ENCODE peak calls at places on chromosomes 6 and 20, in nine cellular contexts. One of them, this sample, is unnamed.

GRCh38 chr6:90219168-90219985 is 77.3 kb downstream of the BACH2 start:
- DNase-seq in caudate nucleus: no peak
- DNase-seq in cardiac fibroblast: peak
- DNase-seq in activated T-cell treated with anti-CD3 and anti-CD28 coated beads for 1 hour: no peak
- DNase-seq in naive thymus-derived CD4-positive, alpha-beta T cell: peak
- DNase-seq in Calu3: no peak
- DNase-seq in A549: no peak
- DNase-seq in AG08396: peak
- DNase-seq in PC-3: peak
- DNase-seq in this sample: peak

GRCh38 chr6:106729848-106730247 is 100.5 kb downstream of the QRSL1 start:
- DNase-seq in caudate nucleus: no peak
- DNase-seq in cardiac fibroblast: no peak
- DNase-seq in activated T-cell treated with anti-CD3 and anti-CD28 coated beads for 1 hour: no peak
- DNase-seq in naive thymus-derived CD4-positive, alpha-beta T cell: no peak
- DNase-seq in Calu3: no peak
- DNase-seq in A549: no peak
- DNase-seq in AG08396: no peak
- DNase-seq in PC-3: no peak
- DNase-seq in this sample: no peak

GRCh38 chr6:8570241-8570924 is 135.0 kb upstream of the SLC35B3 start:
- DNase-seq in caudate nucleus: no peak
- DNase-seq in cardiac fibroblast: no peak
- DNase-seq in activated T-cell treated with anti-CD3 and anti-CD28 coated beads for 1 hour: no peak
- DNase-seq in naive thymus-derived CD4-positive, alpha-beta T cell: no peak
- DNase-seq in Calu3: no peak
- DNase-seq in A549: no peak
- DNase-seq in AG08396: no peak
- DNase-seq in PC-3: no peak
- DNase-seq in this sample: no peak

GRCh38 chr6:139099984-139100383 is 34.9 kb upstream of the HECA start:
- DNase-seq in caudate nucleus: no peak
- DNase-seq in cardiac fibroblast: no peak
- DNase-seq in activated T-cell treated with anti-CD3 and anti-CD28 coated beads for 1 hour: no peak
- DNase-seq in naive thymus-derived CD4-positive, alpha-beta T cell: no peak
- DNase-seq in Calu3: no peak
- DNase-seq in A549: no peak
- DNase-seq in AG08396: no peak
- DNase-seq in PC-3: no peak
- DNase-seq in this sample: no peak

GRCh38 chr6:52612336-52613096 is 35.7 kb upstream of the TRAM2 start:
- DNase-seq in caudate nucleus: no peak
- DNase-seq in cardiac fibroblast: peak
- DNase-seq in activated T-cell treated with anti-CD3 and anti-CD28 coated beads for 1 hour: no peak
- DNase-seq in naive thymus-derived CD4-positive, alpha-beta T cell: no peak
- DNase-seq in Calu3: no peak
- DNase-seq in A549: no peak
- DNase-seq in AG08396: no peak
- DNase-seq in PC-3: peak
- DNase-seq in this sample: no peak

GRCh38 chr6:36180126-36180525 is 16.4 kb upstream of the BRPF3 start:
- DNase-seq in caudate nucleus: no peak
- DNase-seq in cardiac fibroblast: no peak
- DNase-seq in activated T-cell treated with anti-CD3 and anti-CD28 coated beads for 1 hour: no peak
- DNase-seq in naive thymus-derived CD4-positive, alpha-beta T cell: no peak
- DNase-seq in Calu3: no peak
- DNase-seq in A549: no peak
- DNase-seq in AG08396: no peak
- DNase-seq in PC-3: no peak
- DNase-seq in this sample: no peak

GRCh38 chr6:87139236-87139635 is 16.1 kb upstream of the ZNF292 start:
- DNase-seq in caudate nucleus: no peak
- DNase-seq in cardiac fibroblast: peak
- DNase-seq in activated T-cell treated with anti-CD3 and anti-CD28 coated beads for 1 hour: no peak
- DNase-seq in naive thymus-derived CD4-positive, alpha-beta T cell: peak
- DNase-seq in Calu3: peak
- DNase-seq in A549: peak
- DNase-seq in AG08396: peak
- DNase-seq in PC-3: peak
- DNase-seq in this sample: peak

GRCh38 chr20:32626859-32627636 is 41.9 kb upstream of the NOL4L start:
- DNase-seq in caudate nucleus: peak
- DNase-seq in cardiac fibroblast: no peak
- DNase-seq in activated T-cell treated with anti-CD3 and anti-CD28 coated beads for 1 hour: no peak
- DNase-seq in naive thymus-derived CD4-positive, alpha-beta T cell: no peak
- DNase-seq in Calu3: peak
- DNase-seq in A549: no peak
- DNase-seq in AG08396: no peak
- DNase-seq in PC-3: no peak
- DNase-seq in this sample: no peak

GRCh38 chr6:97282238-97282725 is 734 bp downstream of the MMS22L start:
- DNase-seq in caudate nucleus: no peak
- DNase-seq in cardiac fibroblast: no peak
- DNase-seq in activated T-cell treated with anti-CD3 and anti-CD28 coated beads for 1 hour: no peak
- DNase-seq in naive thymus-derived CD4-positive, alpha-beta T cell: peak
- DNase-seq in Calu3: peak
- DNase-seq in A549: peak
- DNase-seq in AG08396: peak
- DNase-seq in PC-3: peak
- DNase-seq in this sample: peak

GRCh38 chr6:116111552-116112528 is 11.2 kb downstream of the NT5DC1 start:
- DNase-seq in caudate nucleus: no peak
- DNase-seq in cardiac fibroblast: peak
- DNase-seq in activated T-cell treated with anti-CD3 and anti-CD28 coated beads for 1 hour: no peak
- DNase-seq in naive thymus-derived CD4-positive, alpha-beta T cell: no peak
- DNase-seq in Calu3: peak
- DNase-seq in A549: peak
- DNase-seq in AG08396: peak
- DNase-seq in PC-3: peak
- DNase-seq in this sample: peak

GRCh38 chr6:22102671-22103070 is 194.2 kb downstream of the PRL start:
- DNase-seq in caudate nucleus: no peak
- DNase-seq in cardiac fibroblast: peak
- DNase-seq in activated T-cell treated with anti-CD3 and anti-CD28 coated beads for 1 hour: no peak
- DNase-seq in naive thymus-derived CD4-positive, alpha-beta T cell: no peak
- DNase-seq in Calu3: no peak
- DNase-seq in A549: no peak
- DNase-seq in AG08396: no peak
- DNase-seq in PC-3: no peak
- DNase-seq in this sample: peak

GRCh38 chr20:51037499-51038110 is 14.7 kb upstream of the KCNG1 start:
- DNase-seq in caudate nucleus: peak
- DNase-seq in cardiac fibroblast: no peak
- DNase-seq in activated T-cell treated with anti-CD3 and anti-CD28 coated beads for 1 hour: no peak
- DNase-seq in naive thymus-derived CD4-positive, alpha-beta T cell: no peak
- DNase-seq in Calu3: no peak
- DNase-seq in A549: no peak
- DNase-seq in AG08396: no peak
- DNase-seq in PC-3: no peak
- DNase-seq in this sample: no peak

GRCh38 chr20:52943185-52943841 is 28.8 kb upstream of the TSHZ2 start:
- DNase-seq in caudate nucleus: no peak
- DNase-seq in cardiac fibroblast: peak
- DNase-seq in activated T-cell treated with anti-CD3 and anti-CD28 coated beads for 1 hour: no peak
- DNase-seq in naive thymus-derived CD4-positive, alpha-beta T cell: no peak
- DNase-seq in Calu3: no peak
- DNase-seq in A549: no peak
- DNase-seq in AG08396: no peak
- DNase-seq in PC-3: peak
- DNase-seq in this sample: peak

GRCh38 chr6:30814137-30815084 is 69.9 kb upstream of the DDR1 start:
- DNase-seq in caudate nucleus: no peak
- DNase-seq in cardiac fibroblast: peak
- DNase-seq in activated T-cell treated with anti-CD3 and anti-CD28 coated beads for 1 hour: peak
- DNase-seq in naive thymus-derived CD4-positive, alpha-beta T cell: no peak
- DNase-seq in Calu3: peak
- DNase-seq in A549: peak
- DNase-seq in AG08396: peak
- DNase-seq in PC-3: peak
- DNase-seq in this sample: peak